ENCODE peak calls at places on chromosomes 12 and 14, in four cellular contexts. L is GM12878, X is HepG2, N is K562. Q is an unnamed sample.

GRCh38 chr12:39441189-39441962 is 1.5 kb downstream of the KIF21A start:
- DNase-seq in L (no peak), X (no peak), N (no peak), Q (no peak)

GRCh38 chr14:22375321-22375930 is 213.6 kb downstream of the DAD1 start:
- DNase-seq in L (no peak), X (peak; percentile 79), N (peak; percentile 49), Q (no peak)

GRCh38 chr12:39451977-39452376 is 9.1 kb upstream of the KIF21A start:
- DNase-seq in L (no peak), X (no peak), N (no peak), Q (peak; percentile 31)

GRCh38 chr12:4153343-4153892 is 120.1 kb upstream of the CCND2 start:
- DNase-seq in L (peak; percentile 94), X (no peak), N (peak; percentile 95), Q (no peak)

GRCh38 chr12:133220521-133220920 is 15.2 kb downstream of the ANHX start:
- DNase-seq in L (no peak), X (no peak), N (no peak), Q (no peak)

GRCh38 chr12:52313461-52313860 is 7.7 kb downstream of the KRT83 start:
- DNase-seq in L (no peak), X (no peak), N (no peak), Q (no peak)

GRCh38 chr14:22854963-22855724 is 16.4 kb upstream of the LRP10 start:
- DNase-seq in L (no peak), X (peak; percentile 86), N (no peak), Q (no peak)

GRCh38 chr12:124390442-124391116 is 95.7 kb downstream of the RFLNA start:
- DNase-seq in L (peak; percentile 23), X (no peak), N (no peak), Q (no peak)

GRCh38 chr12:50234347-50234746 is 49.0 kb downstream of the LIMA1 start:
- DNase-seq in L (no peak), X (no peak), N (peak; percentile 78), Q (no peak)

GRCh38 chr12:59742831-59743230 is 147.0 kb downstream of the SLC16A7 start:
- DNase-seq in L (no peak), X (no peak), N (no peak), Q (no peak)

GRCh38 chr14:61153436-61153835 is 127.7 kb downstream of the TMEM30B start:
- DNase-seq in L (no peak), X (peak; percentile 6), N (no peak), Q (no peak)

GRCh38 chr12:5908251-5908650 is 36.8 kb downstream of the ANO2 start:
- DNase-seq in L (no peak), X (no peak), N (no peak), Q (no peak)

GRCh38 chr12:107558141-107558815 is 127.3 kb upstream of the PWP1 start:
- DNase-seq in L (no peak), X (no peak), N (no peak), Q (no peak)

GRCh38 chr12:65675141-65675621 is 149.1 kb upstream of the HMGA2 start:
- DNase-seq in L (no peak), X (no peak), N (no peak), Q (no peak)

GRCh38 chr12:69332815-69333358 is 15.3 kb upstream of the LYZ start:
- DNase-seq in L (no peak), X (peak; percentile 98), N (no peak), Q (no peak)

GRCh38 chr14:61504841-61505340 is 183.5 kb downstream of the PRKCH start:
- DNase-seq in L (no peak), X (no peak), N (no peak), Q (no peak)

DNA sequence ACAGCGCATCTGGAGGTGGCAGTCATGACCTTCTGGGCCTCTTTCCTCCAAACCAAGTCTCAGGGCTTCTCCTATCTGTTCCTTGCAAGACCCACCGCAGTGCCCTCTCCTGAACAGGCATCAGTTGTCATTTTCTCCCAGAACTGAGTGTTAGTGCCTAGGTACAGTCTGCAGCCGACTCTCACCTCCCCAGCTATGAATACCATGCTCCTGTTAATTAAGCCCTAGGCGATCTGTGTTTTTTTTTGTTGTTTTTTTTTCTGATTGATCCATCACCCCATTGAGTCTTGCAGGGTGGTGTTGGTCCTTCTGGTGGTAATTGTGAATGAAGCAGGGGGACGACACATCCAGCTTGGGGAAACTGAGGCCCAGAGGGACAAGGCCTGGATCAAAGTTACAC is 47.5 kb upstream of the DLK1 start:
- DNase-seq in L (no peak), X (no peak), N (no peak), Q (no peak)
- TF ChIP-seq CBX5 in L (no peak), X (no peak), N (no peak), Q (no peak)

DNA sequence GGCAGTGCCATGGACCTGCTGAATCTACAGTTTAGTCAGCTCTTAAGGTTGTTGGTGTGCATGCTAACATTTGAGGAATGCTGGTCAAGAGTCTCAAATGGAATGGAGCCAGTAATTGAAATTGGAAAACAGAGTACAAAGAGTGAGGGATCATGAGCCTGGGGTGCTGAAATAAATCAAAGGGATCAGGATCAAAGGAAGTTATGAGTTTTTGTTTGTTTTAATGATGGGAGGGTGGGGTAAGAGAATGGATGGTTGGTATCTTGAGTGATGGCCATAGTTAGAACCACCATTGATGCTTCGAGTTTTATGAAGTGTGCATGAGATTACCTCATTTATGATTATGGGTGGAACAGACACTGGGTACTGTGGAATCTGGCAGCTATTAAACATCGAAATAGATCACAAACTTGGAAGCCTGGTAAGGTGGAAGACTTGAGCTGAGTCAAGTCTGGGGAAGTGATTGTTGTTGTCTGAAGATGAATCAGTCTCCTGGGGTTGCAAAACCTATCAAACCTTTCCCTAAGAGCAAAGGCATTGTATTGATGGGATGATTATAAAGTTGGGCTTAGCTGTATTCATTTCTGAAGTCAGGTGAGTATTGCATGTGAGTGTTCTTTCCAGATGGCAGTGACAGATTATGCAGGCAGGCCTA is 323.4 kb upstream of the E2F7 start:
- DNase-seq in L (no peak), X (no peak), N (no peak), Q (no peak)
- TF ChIP-seq CBX5 in L (no peak), X (no peak), N (no peak), Q (no peak)

GRCh38 chr12:26488339-26488738 is 293.0 kb downstream of the SSPN start:
- DNase-seq in L (no peak), X (no peak), N (no peak), Q (no peak)

GRCh38 chr12:26496170-26496569 is 300.8 kb downstream of the SSPN start:
- DNase-seq in L (no peak), X (no peak), N (no peak), Q (no peak)

GRCh38 chr12:26489908-26490307 is 294.5 kb downstream of the SSPN start:
- DNase-seq in L (no peak), X (no peak), N (no peak), Q (no peak)

GRCh38 chr12:26492406-26492805 is 297.0 kb downstream of the SSPN start:
- DNase-seq in L (no peak), X (no peak), N (no peak), Q (no peak)

GRCh38 chr12:26493656-26494055 is 298.3 kb downstream of the SSPN start:
- DNase-seq in L (no peak), X (no peak), N (no peak), Q (no peak)
- TF ChIP-seq CBX5 in L (no peak), X (no peak), N (no peak), Q (no peak)

DNA sequence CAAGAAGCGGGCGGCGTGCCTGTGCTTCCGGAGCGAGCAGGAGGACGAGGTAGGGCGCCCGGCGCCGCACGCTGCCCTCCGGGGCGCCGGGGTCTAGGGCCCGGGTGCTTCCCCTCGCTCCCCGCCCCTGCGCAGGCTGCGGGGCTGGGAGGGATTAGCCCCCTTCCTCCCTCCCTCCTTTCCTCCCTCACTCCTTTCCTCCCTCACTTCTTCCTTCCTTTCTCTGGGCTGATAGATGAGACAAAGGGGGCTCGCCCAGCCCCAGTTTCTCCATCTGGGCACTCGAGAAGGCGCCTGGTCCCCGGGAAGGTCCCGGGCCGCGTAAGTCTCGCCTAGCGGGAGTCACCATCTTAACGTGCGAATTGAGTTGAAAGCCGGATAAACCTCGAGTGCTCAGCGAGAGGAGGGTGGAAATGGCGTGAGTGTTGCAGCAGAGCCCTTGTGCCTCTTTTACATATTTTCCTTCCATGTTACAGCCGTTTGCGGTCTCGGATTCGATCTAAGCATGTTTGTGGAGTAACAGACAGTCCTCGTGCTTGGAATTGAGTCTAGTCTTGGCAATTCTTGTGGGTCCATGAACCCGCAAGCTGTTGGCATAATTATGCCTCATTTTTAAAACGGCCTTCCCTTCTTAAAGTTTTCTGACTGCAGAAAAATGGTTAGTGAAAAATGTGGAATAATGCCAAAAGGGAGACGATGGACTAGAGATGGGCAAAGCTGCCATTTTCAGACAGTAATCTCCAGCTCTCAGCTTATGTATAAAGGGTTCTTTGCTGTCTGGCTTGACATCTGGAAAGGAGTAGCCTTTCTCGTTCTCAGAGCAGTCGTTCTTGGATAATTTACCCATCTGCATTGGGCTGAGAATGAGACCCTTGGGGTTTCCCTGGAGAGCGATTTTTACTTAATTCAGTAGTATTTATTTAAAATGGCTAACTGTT is 917 bp downstream of the NUDT4 start:
- DNase-seq in L (no peak), X (no peak), N (peak; percentile 54), Q (peak; percentile 66)
- TF ChIP-seq CBX5 in L (no peak), X (no peak), N (no peak), Q (no peak)

GRCh38 chr12:63845726-63846125 is 1.2 kb downstream of the SRGAP1 start:
- DNase-seq in L (no peak), X (peak; percentile 88), N (no peak), Q (no peak)
- TF ChIP-seq CBX5 in L (no peak), X (no peak), N (no peak), Q (no peak)

GRCh38 chr12:92158711-92159534 is 13.3 kb upstream of the BTG1 start:
- DNase-seq in L (no peak), X (no peak), N (no peak), Q (no peak)
- TF ChIP-seq CBX5 in L (no peak), X (no peak), N (no peak), Q (no peak)

GRCh38 chr14:78700236-78700635 is 530.1 kb downstream of the NRXN3 start:
- DNase-seq in L (no peak), X (no peak), N (no peak), Q (no peak)
- TF ChIP-seq CBX5 in L (no peak), X (no peak), N (no peak), Q (no peak)

GRCh38 chr12:44002607-44003006 is 166.7 kb downstream of the TMEM117 start:
- DNase-seq in L (no peak), X (no peak), N (no peak), Q (no peak)
- TF ChIP-seq CBX5 in L (no peak), X (no peak), N (no peak), Q (no peak)

DNA sequence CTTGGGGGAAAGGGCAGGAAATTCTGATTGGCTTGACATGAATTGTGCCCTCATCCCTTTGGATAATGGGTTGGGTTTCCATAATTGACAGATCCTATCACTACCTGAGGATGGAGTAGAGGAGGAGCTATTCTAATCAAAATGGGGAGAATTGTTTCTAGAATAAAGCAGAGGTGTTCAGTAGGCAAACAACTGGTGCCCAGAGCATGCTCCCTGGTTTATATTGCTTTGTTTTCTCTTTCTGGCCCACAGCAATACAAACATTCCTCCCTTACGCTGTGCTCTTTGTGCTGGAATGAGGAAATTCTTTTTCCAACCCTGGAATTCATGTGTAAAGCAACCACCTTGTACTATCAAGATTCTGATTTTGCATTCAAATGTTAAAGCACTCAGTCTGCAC is 147.4 kb downstream of the RASSF9 start:
- DNase-seq in L (no peak), X (no peak), N (no peak), Q (no peak)
- TF ChIP-seq CBX5 in L (no peak), X (no peak), N (no peak), Q (no peak)

Q was measured in H1.